ENCODE peak calls at places on chromosome 3, in five cellular contexts. One of them, this sample, is unnamed.

GRCh38 chr3:172107403-172107802 is 68.0 kb downstream of the FNDC3B start:
- ATAC-seq in right lobe of liver: peak; percentile 12
- ATAC-seq in WTC11: no peak
- ATAC-seq in GM12878: peak; percentile 89
- ATAC-seq in Panc1: no peak
- ATAC-seq in this sample: no peak

GRCh38 chr3:36792342-36792741 is 28.0 kb upstream of the DCLK3 start:
- ATAC-seq in right lobe of liver: peak; percentile 36
- ATAC-seq in WTC11: peak; percentile 100
- ATAC-seq in GM12878: peak; percentile 92
- ATAC-seq in Panc1: peak; percentile 84
- ATAC-seq in this sample: peak; percentile 91

GRCh38 chr3:171385086-171385485 is 75.1 kb downstream of the TNIK start:
- ATAC-seq in right lobe of liver: no peak
- ATAC-seq in WTC11: peak; percentile 58
- ATAC-seq in GM12878: no peak
- ATAC-seq in Panc1: no peak
- ATAC-seq in this sample: peak; percentile 4

GRCh38 chr3:44962606-44963393 is 13.2 kb downstream of the ZDHHC3 start:
- ATAC-seq in right lobe of liver: no peak
- ATAC-seq in WTC11: no peak
- ATAC-seq in GM12878: no peak
- ATAC-seq in Panc1: peak; percentile 34
- ATAC-seq in this sample: no peak

GRCh38 chr3:49217688-49218470 is 46.5 kb downstream of the KLHDC8B start:
- ATAC-seq in right lobe of liver: no peak
- ATAC-seq in WTC11: no peak
- ATAC-seq in GM12878: no peak
- ATAC-seq in Panc1: peak; percentile 63
- ATAC-seq in this sample: peak; percentile 42

GRCh38 chr3:120396469-120396868 is 47.3 kb upstream of the LRRC58 start:
- ATAC-seq in right lobe of liver: no peak
- ATAC-seq in WTC11: no peak
- ATAC-seq in GM12878: no peak
- ATAC-seq in Panc1: no peak
- ATAC-seq in this sample: no peak

GRCh38 chr3:38165722-38166387 is 518 bp downstream of the OXSR1 start:
- ATAC-seq in right lobe of liver: peak; percentile 28
- ATAC-seq in WTC11: peak; percentile 1
- ATAC-seq in GM12878: peak; percentile 1
- ATAC-seq in Panc1: peak; percentile 35
- ATAC-seq in this sample: peak; percentile 38

GRCh38 chr3:38834110-38834509 is 18.1 kb upstream of the SCN10A start:
- ATAC-seq in right lobe of liver: peak; percentile 73
- ATAC-seq in WTC11: peak; percentile 79
- ATAC-seq in GM12878: peak; percentile 63
- ATAC-seq in Panc1: peak; percentile 74
- ATAC-seq in this sample: peak; percentile 95

GRCh38 chr3:48034000-48034516 is 17.8 kb upstream of the MAP4 start:
- ATAC-seq in right lobe of liver: peak; percentile 52
- ATAC-seq in WTC11: peak; percentile 32
- ATAC-seq in GM12878: peak; percentile 81
- ATAC-seq in Panc1: no peak
- ATAC-seq in this sample: peak; percentile 86

GRCh38 chr3:68699541-68699940 is 232.8 kb downstream of the TAFA4 start:
- ATAC-seq in right lobe of liver: no peak
- ATAC-seq in WTC11: no peak
- ATAC-seq in GM12878: no peak
- ATAC-seq in Panc1: no peak
- ATAC-seq in this sample: no peak

GRCh38 chr3:179158336-179159039 is 10.3 kb downstream of the PIK3CA start:
- ATAC-seq in right lobe of liver: no peak
- ATAC-seq in WTC11: no peak
- ATAC-seq in GM12878: peak; percentile 92
- ATAC-seq in Panc1: no peak
- ATAC-seq in this sample: no peak

GRCh38 chr3:142086581-142087090 is 62.7 kb downstream of the TFDP2 start:
- ATAC-seq in right lobe of liver: peak; percentile 33
- ATAC-seq in WTC11: no peak
- ATAC-seq in GM12878: no peak
- ATAC-seq in Panc1: no peak
- ATAC-seq in this sample: no peak

GRCh38 chr3:4985330-4986174 is 6.3 kb downstream of the BHLHE40 start:
- ATAC-seq in right lobe of liver: peak; percentile 21
- ATAC-seq in WTC11: no peak
- ATAC-seq in GM12878: peak; percentile 0
- ATAC-seq in Panc1: peak; percentile 39
- ATAC-seq in this sample: peak; percentile 9

GRCh38 chr3:34533468-34533867 is 735.0 kb downstream of the PDCD6IP start:
- ATAC-seq in right lobe of liver: no peak
- ATAC-seq in WTC11: no peak
- ATAC-seq in GM12878: no peak
- ATAC-seq in Panc1: no peak
- ATAC-seq in this sample: no peak

GRCh38 chr3:66393486-66394260 is 107.1 kb downstream of the LRIG1 start:
- ATAC-seq in right lobe of liver: peak; percentile 7
- ATAC-seq in WTC11: no peak
- ATAC-seq in GM12878: peak; percentile 85
- ATAC-seq in Panc1: no peak
- ATAC-seq in this sample: no peak

GRCh38 chr3:64992462-64993285 is 304.9 kb upstream of the ADAMTS9 start:
- ATAC-seq in right lobe of liver: no peak
- ATAC-seq in WTC11: peak; percentile 90
- ATAC-seq in GM12878: no peak
- ATAC-seq in Panc1: no peak
- ATAC-seq in this sample: no peak

GRCh38 chr3:69558912-69559311 is 173.0 kb upstream of the FRMD4B start:
- ATAC-seq in right lobe of liver: peak; percentile 96
- ATAC-seq in WTC11: no peak
- ATAC-seq in GM12878: no peak
- ATAC-seq in Panc1: no peak
- ATAC-seq in this sample: no peak

GRCh38 chr3:70824785-70825184 is 512.3 kb upstream of the MDFIC2 start:
- ATAC-seq in right lobe of liver: no peak
- ATAC-seq in WTC11: no peak
- ATAC-seq in GM12878: no peak
- ATAC-seq in Panc1: no peak
- ATAC-seq in this sample: peak; percentile 71

GRCh38 chr3:139120336-139120971 is 75.8 kb upstream of the PRR23C start:
- ATAC-seq in right lobe of liver: no peak
- ATAC-seq in WTC11: no peak
- ATAC-seq in GM12878: peak; percentile 63
- ATAC-seq in Panc1: no peak
- ATAC-seq in this sample: peak; percentile 58

GRCh38 chr3:138371070-138371950 is 22.9 kb downstream of the MRAS start:
- ATAC-seq in right lobe of liver: peak; percentile 39
- ATAC-seq in WTC11: no peak
- ATAC-seq in GM12878: peak; percentile 99
- ATAC-seq in Panc1: peak; percentile 24
- ATAC-seq in this sample: no peak

GRCh38 chr3:95588473-95588872 is 1225.9 kb upstream of the EPHA6 start:
- ATAC-seq in right lobe of liver: no peak
- ATAC-seq in WTC11: no peak
- ATAC-seq in GM12878: no peak
- ATAC-seq in Panc1: no peak
- ATAC-seq in this sample: no peak

GRCh38 chr3:141544697-141545096 is 57.9 kb downstream of the RASA2 start:
- ATAC-seq in right lobe of liver: peak; percentile 61
- ATAC-seq in WTC11: no peak
- ATAC-seq in GM12878: no peak
- ATAC-seq in Panc1: no peak
- ATAC-seq in this sample: no peak

GRCh38 chr3:23389089-23389488 is 186.0 kb downstream of the UBE2E2 start:
- ATAC-seq in right lobe of liver: no peak
- ATAC-seq in WTC11: peak; percentile 97
- ATAC-seq in GM12878: no peak
- ATAC-seq in Panc1: no peak
- ATAC-seq in this sample: no peak

GRCh38 chr3:159458010-159458409 is 530.6 kb upstream of the IL12A start:
- ATAC-seq in right lobe of liver: no peak
- ATAC-seq in WTC11: peak; percentile 71
- ATAC-seq in GM12878: no peak
- ATAC-seq in Panc1: no peak
- ATAC-seq in this sample: peak; percentile 88

GRCh38 chr3:124686028-124686670 is 44.1 kb upstream of the UMPS start:
- ATAC-seq in right lobe of liver: no peak
- ATAC-seq in WTC11: no peak
- ATAC-seq in GM12878: peak; percentile 28
- ATAC-seq in Panc1: no peak
- ATAC-seq in this sample: no peak

This sample was measured in SK-N-SH treated with all-trans-retinoic acid at 6 μM for 48 hours.